ENCODE peak calls at places on chromosomes 13 and 19, in eight cellular contexts. One of them, this sample, is unnamed.

GRCh38 chr13:45016792-45017425 is 27.6 kb downstream of the GPALPP1 start:
- DNase-seq in transverse colon: no peak
- DNase-seq in CD4-positive, CD25-positive, alpha-beta regulatory T cell: no peak
- DNase-seq in BJ: no peak
- DNase-seq in left lung: no peak
- DNase-seq in fibroblast of lung: no peak
- DNase-seq in left ventricle myocardium inferior: no peak
- DNase-seq in esophagus muscularis mucosa: no peak
- DNase-seq in this sample: no peak

GRCh38 chr19:45774765-45775164 is 5.7 kb upstream of the SIX5 start:
- DNase-seq in transverse colon: peak; percentile 59
- DNase-seq in CD4-positive, CD25-positive, alpha-beta regulatory T cell: no peak
- DNase-seq in BJ: no peak
- DNase-seq in left lung: no peak
- DNase-seq in fibroblast of lung: no peak
- DNase-seq in left ventricle myocardium inferior: no peak
- DNase-seq in esophagus muscularis mucosa: no peak
- DNase-seq in this sample: no peak

GRCh38 chr19:18406749-18407148 is 9.3 kb upstream of the LRRC25 start:
- DNase-seq in transverse colon: no peak
- DNase-seq in CD4-positive, CD25-positive, alpha-beta regulatory T cell: no peak
- DNase-seq in BJ: no peak
- DNase-seq in left lung: no peak
- DNase-seq in fibroblast of lung: no peak
- DNase-seq in left ventricle myocardium inferior: no peak
- DNase-seq in esophagus muscularis mucosa: no peak
- DNase-seq in this sample: no peak

GRCh38 chr13:27023385-27023784 is 148.2 kb downstream of the USP12 start:
- DNase-seq in transverse colon: no peak
- DNase-seq in CD4-positive, CD25-positive, alpha-beta regulatory T cell: no peak
- DNase-seq in BJ: no peak
- DNase-seq in left lung: no peak
- DNase-seq in fibroblast of lung: no peak
- DNase-seq in left ventricle myocardium inferior: no peak
- DNase-seq in esophagus muscularis mucosa: no peak
- DNase-seq in this sample: no peak

GRCh38 chr19:55253264-55253663 is 5.6 kb downstream of the PPP6R1 start:
- DNase-seq in transverse colon: no peak
- DNase-seq in CD4-positive, CD25-positive, alpha-beta regulatory T cell: no peak
- DNase-seq in BJ: no peak
- DNase-seq in left lung: no peak
- DNase-seq in fibroblast of lung: no peak
- DNase-seq in left ventricle myocardium inferior: no peak
- DNase-seq in esophagus muscularis mucosa: no peak
- DNase-seq in this sample: no peak

GRCh38 chr19:12496480-12496879 is 11.9 kb upstream of the ZNF709 start:
- DNase-seq in transverse colon: no peak
- DNase-seq in CD4-positive, CD25-positive, alpha-beta regulatory T cell: no peak
- DNase-seq in BJ: no peak
- DNase-seq in left lung: no peak
- DNase-seq in fibroblast of lung: no peak
- DNase-seq in left ventricle myocardium inferior: no peak
- DNase-seq in esophagus muscularis mucosa: no peak
- DNase-seq in this sample: no peak

GRCh38 chr13:33542309-33543088 is 256.9 kb upstream of the STARD13 start:
- DNase-seq in transverse colon: peak; percentile 99
- DNase-seq in CD4-positive, CD25-positive, alpha-beta regulatory T cell: peak; percentile 97
- DNase-seq in BJ: peak; percentile 95
- DNase-seq in left lung: peak; percentile 98
- DNase-seq in fibroblast of lung: peak; percentile 99
- DNase-seq in left ventricle myocardium inferior: peak; percentile 99
- DNase-seq in esophagus muscularis mucosa: peak; percentile 100
- DNase-seq in this sample: peak; percentile 100

GRCh38 chr19:23971598-23971997 is 56.9 kb downstream of the ZNF726 start:
- DNase-seq in transverse colon: no peak
- DNase-seq in CD4-positive, CD25-positive, alpha-beta regulatory T cell: no peak
- DNase-seq in BJ: no peak
- DNase-seq in left lung: no peak
- DNase-seq in fibroblast of lung: no peak
- DNase-seq in left ventricle myocardium inferior: no peak
- DNase-seq in esophagus muscularis mucosa: no peak
- DNase-seq in this sample: no peak

GRCh38 chr13:25847145-25847544 is 204.7 kb downstream of the SHISA2 start:
- DNase-seq in transverse colon: no peak
- DNase-seq in CD4-positive, CD25-positive, alpha-beta regulatory T cell: no peak
- DNase-seq in BJ: no peak
- DNase-seq in left lung: no peak
- DNase-seq in fibroblast of lung: no peak
- DNase-seq in left ventricle myocardium inferior: no peak
- DNase-seq in esophagus muscularis mucosa: no peak
- DNase-seq in this sample: no peak

GRCh38 chr19:872266-872951 is 12.9 kb downstream of the CFD start:
- DNase-seq in transverse colon: peak; percentile 92
- DNase-seq in CD4-positive, CD25-positive, alpha-beta regulatory T cell: peak; percentile 69
- DNase-seq in BJ: no peak
- DNase-seq in left lung: no peak
- DNase-seq in fibroblast of lung: peak; percentile 75
- DNase-seq in left ventricle myocardium inferior: peak; percentile 75
- DNase-seq in esophagus muscularis mucosa: no peak
- DNase-seq in this sample: peak; percentile 47

GRCh38 chr13:90880790-90881189 is 466.7 kb upstream of the MIR17HG start:
- DNase-seq in transverse colon: no peak
- DNase-seq in CD4-positive, CD25-positive, alpha-beta regulatory T cell: no peak
- DNase-seq in BJ: no peak
- DNase-seq in left lung: no peak
- DNase-seq in fibroblast of lung: no peak
- DNase-seq in left ventricle myocardium inferior: no peak
- DNase-seq in esophagus muscularis mucosa: no peak
- DNase-seq in this sample: no peak

GRCh38 chr19:2822846-2823245 is 3.2 kb downstream of the ZNF554 start:
- DNase-seq in transverse colon: no peak
- DNase-seq in CD4-positive, CD25-positive, alpha-beta regulatory T cell: no peak
- DNase-seq in BJ: no peak
- DNase-seq in left lung: no peak
- DNase-seq in fibroblast of lung: no peak
- DNase-seq in left ventricle myocardium inferior: no peak
- DNase-seq in esophagus muscularis mucosa: no peak
- DNase-seq in this sample: no peak

GRCh38 chr19:30802424-30803013 is 430.3 kb downstream of the ZNF536 start:
- DNase-seq in transverse colon: no peak
- DNase-seq in CD4-positive, CD25-positive, alpha-beta regulatory T cell: no peak
- DNase-seq in BJ: no peak
- DNase-seq in left lung: no peak
- DNase-seq in fibroblast of lung: no peak
- DNase-seq in left ventricle myocardium inferior: no peak
- DNase-seq in esophagus muscularis mucosa: no peak
- DNase-seq in this sample: no peak

GRCh38 chr19:2962018-2962670 is 15.2 kb upstream of the TLE6 start:
- DNase-seq in transverse colon: peak; percentile 47
- DNase-seq in CD4-positive, CD25-positive, alpha-beta regulatory T cell: peak; percentile 30
- DNase-seq in BJ: peak; percentile 37
- DNase-seq in left lung: no peak
- DNase-seq in fibroblast of lung: peak; percentile 89
- DNase-seq in left ventricle myocardium inferior: no peak
- DNase-seq in esophagus muscularis mucosa: peak; percentile 95
- DNase-seq in this sample: peak; percentile 95

GRCh38 chr13:18235172-18235571 is 946.5 kb downstream of the TUBA3C start:
- DNase-seq in transverse colon: no peak
- DNase-seq in CD4-positive, CD25-positive, alpha-beta regulatory T cell: no peak
- DNase-seq in BJ: no peak
- DNase-seq in left lung: no peak
- DNase-seq in fibroblast of lung: no peak
- DNase-seq in left ventricle myocardium inferior: no peak
- DNase-seq in esophagus muscularis mucosa: no peak
- DNase-seq in this sample: no peak

GRCh38 chr19:41896581-41896942 is 13.6 kb downstream of the ARHGEF1 start:
- DNase-seq in transverse colon: no peak
- DNase-seq in CD4-positive, CD25-positive, alpha-beta regulatory T cell: no peak
- DNase-seq in BJ: no peak
- DNase-seq in left lung: no peak
- DNase-seq in fibroblast of lung: no peak
- DNase-seq in left ventricle myocardium inferior: no peak
- DNase-seq in esophagus muscularis mucosa: no peak
- DNase-seq in this sample: no peak
- H3K36me3 ChIP-seq in transverse colon: no peaks in the 10 kb centered on the region
- H3K36me3 ChIP-seq in CD4-positive, CD25-positive, alpha-beta regulatory T cell: peaks cover 78% of the 10 kb centered on the region
- H3K36me3 ChIP-seq in BJ: peaks cover 42% of the 10 kb centered on the region
- H3K36me3 ChIP-seq in left lung: peaks cover 89% of the 10 kb centered on the region
- H3K36me3 ChIP-seq in fibroblast of lung: peaks cover 34% of the 10 kb centered on the region
- H3K36me3 ChIP-seq in left ventricle myocardium inferior: peaks cover 80% of the 10 kb centered on the region
- H3K36me3 ChIP-seq in esophagus muscularis mucosa: peaks cover 88% of the 10 kb centered on the region
- H3K36me3 ChIP-seq in this sample: peaks cover 29% of the 10 kb centered on the region

GRCh38 chr13:96093296-96094006 is 3.5 kb downstream of the HS6ST3 start:
- DNase-seq in transverse colon: no peak
- DNase-seq in CD4-positive, CD25-positive, alpha-beta regulatory T cell: no peak
- DNase-seq in BJ: no peak
- DNase-seq in left lung: no peak
- DNase-seq in fibroblast of lung: no peak
- DNase-seq in left ventricle myocardium inferior: no peak
- DNase-seq in esophagus muscularis mucosa: no peak
- DNase-seq in this sample: no peak

GRCh38 chr13:96091932-96092253 is 2.0 kb downstream of the HS6ST3 start:
- DNase-seq in transverse colon: no peak
- DNase-seq in CD4-positive, CD25-positive, alpha-beta regulatory T cell: no peak
- DNase-seq in BJ: no peak
- DNase-seq in left lung: no peak
- DNase-seq in fibroblast of lung: no peak
- DNase-seq in left ventricle myocardium inferior: no peak
- DNase-seq in esophagus muscularis mucosa: no peak
- DNase-seq in this sample: no peak

GRCh38 chr13:96090240-96091101 is 564 bp downstream of the HS6ST3 start:
- DNase-seq in transverse colon: no peak
- DNase-seq in CD4-positive, CD25-positive, alpha-beta regulatory T cell: no peak
- DNase-seq in BJ: no peak
- DNase-seq in left lung: no peak
- DNase-seq in fibroblast of lung: no peak
- DNase-seq in left ventricle myocardium inferior: peak; percentile 13
- DNase-seq in esophagus muscularis mucosa: no peak
- DNase-seq in this sample: peak; percentile 27

GRCh38 chr13:96089749-96090239 is at the start of gene HS6ST3:
- DNase-seq in transverse colon: no peak
- DNase-seq in CD4-positive, CD25-positive, alpha-beta regulatory T cell: no peak
- DNase-seq in BJ: no peak
- DNase-seq in left lung: peak; percentile 34
- DNase-seq in fibroblast of lung: no peak
- DNase-seq in left ventricle myocardium inferior: peak; percentile 28
- DNase-seq in esophagus muscularis mucosa: no peak
- DNase-seq in this sample: peak; percentile 32

DNA sequence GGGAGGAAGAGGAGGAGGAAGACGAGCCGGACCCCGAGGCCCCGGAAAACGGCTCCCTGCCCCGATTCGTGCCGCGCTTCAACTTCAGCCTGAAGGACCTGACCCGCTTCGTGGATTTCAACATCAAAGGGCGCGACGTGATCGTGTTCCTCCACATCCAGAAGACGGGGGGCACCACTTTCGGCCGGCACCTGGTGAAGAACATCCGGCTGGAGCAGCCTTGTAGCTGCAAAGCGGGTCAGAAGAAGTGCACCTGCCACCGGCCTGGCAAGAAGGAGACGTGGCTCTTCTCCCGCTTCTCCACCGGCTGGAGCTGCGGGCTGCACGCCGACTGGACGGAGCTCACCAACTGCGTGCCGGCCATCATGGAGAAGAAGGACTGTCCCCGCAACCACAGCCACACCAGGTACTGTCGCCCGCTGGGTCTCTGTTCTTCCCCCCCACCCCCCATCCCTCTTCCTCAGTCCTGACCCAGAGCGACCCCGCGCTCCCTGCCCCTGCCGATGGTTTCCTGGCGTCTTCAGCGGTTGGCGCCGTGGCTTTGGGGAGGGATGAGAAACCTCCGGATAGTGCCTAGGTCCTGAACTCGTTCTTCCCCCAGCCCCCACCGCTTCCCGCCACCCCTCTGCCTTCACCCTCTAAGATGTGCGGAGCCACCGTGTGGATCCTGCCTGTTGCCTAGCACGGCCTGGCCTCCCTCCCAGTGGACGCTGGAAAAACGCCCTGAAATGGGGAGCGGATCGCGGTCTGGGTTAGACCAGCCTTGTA is 1.4 kb downstream of the HS6ST3 start:
- DNase-seq in transverse colon: no peak
- DNase-seq in CD4-positive, CD25-positive, alpha-beta regulatory T cell: no peak
- DNase-seq in BJ: no peak
- DNase-seq in left lung: no peak
- DNase-seq in fibroblast of lung: no peak
- DNase-seq in left ventricle myocardium inferior: peak; percentile 14
- DNase-seq in esophagus muscularis mucosa: no peak
- DNase-seq in this sample: no peak
- H3K4me3 ChIP-seq in transverse colon: peak overlapping the region; percentile 57
- H3K4me3 ChIP-seq in CD4-positive, CD25-positive, alpha-beta regulatory T cell: no peak overlapping the region
- H3K4me3 ChIP-seq in BJ: no peak overlapping the region
- H3K4me3 ChIP-seq in left lung: peak overlapping the region; percentile 22
- H3K4me3 ChIP-seq in fibroblast of lung: no peak overlapping the region
- H3K4me3 ChIP-seq in left ventricle myocardium inferior: peak overlapping the region; percentile 66
- H3K4me3 ChIP-seq in esophagus muscularis mucosa: peak overlapping the region; percentile 56
- H3K4me3 ChIP-seq in this sample: no peak overlapping the region

GRCh38 chr13:113793718-113794085 is 34.7 kb downstream of the TMEM255B start:
- DNase-seq in transverse colon: no peak
- DNase-seq in CD4-positive, CD25-positive, alpha-beta regulatory T cell: no peak
- DNase-seq in BJ: no peak
- DNase-seq in left lung: no peak
- DNase-seq in fibroblast of lung: no peak
- DNase-seq in left ventricle myocardium inferior: no peak
- DNase-seq in esophagus muscularis mucosa: no peak
- DNase-seq in this sample: no peak
- H3K27me3 ChIP-seq in transverse colon: peaks cover under 1% of the 10 kb centered on the region
- H3K27me3 ChIP-seq in CD4-positive, CD25-positive, alpha-beta regulatory T cell: no peaks in the 10 kb centered on the region
- H3K27me3 ChIP-seq in BJ: peaks cover 4% of the 10 kb centered on the region
- H3K27me3 ChIP-seq in left lung: no peaks in the 10 kb centered on the region
- H3K27me3 ChIP-seq in fibroblast of lung: no peaks in the 10 kb centered on the region
- H3K27me3 ChIP-seq in left ventricle myocardium inferior: peaks cover 9% of the 10 kb centered on the region
- H3K27me3 ChIP-seq in esophagus muscularis mucosa: no peaks in the 10 kb centered on the region
- H3K27me3 ChIP-seq in this sample: no peaks in the 10 kb centered on the region

DNA sequence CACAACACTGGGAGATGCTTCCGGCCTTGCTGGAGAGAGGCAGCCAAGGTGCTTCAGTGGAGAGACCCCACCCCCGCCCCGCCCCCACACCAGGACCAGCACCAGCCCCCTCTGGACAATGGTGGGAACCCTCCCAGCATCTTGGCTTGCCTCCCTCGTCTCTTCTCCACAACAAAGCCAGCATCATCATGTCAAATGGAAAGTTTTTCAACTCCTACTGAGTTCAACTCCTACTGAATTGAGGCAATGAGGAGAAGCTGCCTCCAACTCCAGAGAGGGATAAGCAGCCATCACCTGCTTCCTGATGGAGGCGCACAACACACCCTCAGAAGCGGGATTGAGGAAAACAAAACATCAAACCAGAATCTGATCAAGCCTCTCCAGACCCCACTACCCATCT is 12.8 kb downstream of the DEDD2 start:
- DNase-seq in transverse colon: no peak
- DNase-seq in CD4-positive, CD25-positive, alpha-beta regulatory T cell: no peak
- DNase-seq in BJ: no peak
- DNase-seq in left lung: no peak
- DNase-seq in fibroblast of lung: no peak
- DNase-seq in left ventricle myocardium inferior: no peak
- DNase-seq in esophagus muscularis mucosa: no peak
- DNase-seq in this sample: no peak
- H3K36me3 ChIP-seq in transverse colon: no peaks in the 10 kb centered on the region
- H3K36me3 ChIP-seq in CD4-positive, CD25-positive, alpha-beta regulatory T cell: peaks cover 70% of the 10 kb centered on the region
- H3K36me3 ChIP-seq in BJ: peaks cover 23% of the 10 kb centered on the region
- H3K36me3 ChIP-seq in left lung: peaks cover 94% of the 10 kb centered on the region
- H3K36me3 ChIP-seq in fibroblast of lung: peaks cover 21% of the 10 kb centered on the region
- H3K36me3 ChIP-seq in left ventricle myocardium inferior: peaks cover 77% of the 10 kb centered on the region
- H3K36me3 ChIP-seq in esophagus muscularis mucosa: peaks cover 96% of the 10 kb centered on the region
- H3K36me3 ChIP-seq in this sample: peaks cover 8% of the 10 kb centered on the region

This sample was measured in SJCRH30.